ENCODE peak calls at places on chromosome 3, in five cellular contexts. Z is right lobe of liver, T is sigmoid colon, R is endodermal cell, S is heart right ventricle. E is an unnamed sample. For H3K27me3, the result is how much of the 10 kb centered on the place peaks cover.

GRCh38 chr3:70049761-70050160 is 50.2 kb downstream of the SAMMSON start:
- DNase-seq in S (no peak), T (no peak), R (no peak), Z (no peak), E (no peak)

GRCh38 chr3:105414841-105415240 is 48.1 kb downstream of the ALCAM start:
- DNase-seq in R (no peak), T (no peak), Z (no peak), S (no peak), E (no peak)

GRCh38 chr3:6862880-6863195 is 1.9 kb downstream of the GRM7 start:
- DNase-seq in S (no peak), T (no peak), Z (no peak), R (no peak), E (no peak)

GRCh38 chr3:172152294-172152649 is 112.9 kb downstream of the FNDC3B start:
- DNase-seq in T (no peak), S (no peak), R (no peak), Z (no peak), E (no peak)

GRCh38 chr3:40116478-40117162 is 192.9 kb upstream of the EIF1B start:
- DNase-seq in Z (no peak), S (no peak), T (no peak), R (no peak), E (no peak)

GRCh38 chr3:120454076-120454689 is 3.4 kb upstream of the FSTL1 start:
- DNase-seq in Z (no peak), S (no peak), T (no peak), R (no peak), E (no peak)

GRCh38 chr3:168341192-168341816 is 245.6 kb upstream of the GOLIM4 start:
- DNase-seq in T (no peak), S (no peak), R (no peak), Z (no peak), E (no peak)

GRCh38 chr3:141542202-141542959 is 55.6 kb downstream of the RASA2 start:
- DNase-seq in R (no peak), Z (no peak), T (no peak), S (no peak), E (no peak)

GRCh38 chr3:58998476-58999117 is 51.2 kb downstream of the CFAP20DC start:
- DNase-seq in S (no peak), T (no peak), Z (no peak), R (no peak), E (no peak)

DNA sequence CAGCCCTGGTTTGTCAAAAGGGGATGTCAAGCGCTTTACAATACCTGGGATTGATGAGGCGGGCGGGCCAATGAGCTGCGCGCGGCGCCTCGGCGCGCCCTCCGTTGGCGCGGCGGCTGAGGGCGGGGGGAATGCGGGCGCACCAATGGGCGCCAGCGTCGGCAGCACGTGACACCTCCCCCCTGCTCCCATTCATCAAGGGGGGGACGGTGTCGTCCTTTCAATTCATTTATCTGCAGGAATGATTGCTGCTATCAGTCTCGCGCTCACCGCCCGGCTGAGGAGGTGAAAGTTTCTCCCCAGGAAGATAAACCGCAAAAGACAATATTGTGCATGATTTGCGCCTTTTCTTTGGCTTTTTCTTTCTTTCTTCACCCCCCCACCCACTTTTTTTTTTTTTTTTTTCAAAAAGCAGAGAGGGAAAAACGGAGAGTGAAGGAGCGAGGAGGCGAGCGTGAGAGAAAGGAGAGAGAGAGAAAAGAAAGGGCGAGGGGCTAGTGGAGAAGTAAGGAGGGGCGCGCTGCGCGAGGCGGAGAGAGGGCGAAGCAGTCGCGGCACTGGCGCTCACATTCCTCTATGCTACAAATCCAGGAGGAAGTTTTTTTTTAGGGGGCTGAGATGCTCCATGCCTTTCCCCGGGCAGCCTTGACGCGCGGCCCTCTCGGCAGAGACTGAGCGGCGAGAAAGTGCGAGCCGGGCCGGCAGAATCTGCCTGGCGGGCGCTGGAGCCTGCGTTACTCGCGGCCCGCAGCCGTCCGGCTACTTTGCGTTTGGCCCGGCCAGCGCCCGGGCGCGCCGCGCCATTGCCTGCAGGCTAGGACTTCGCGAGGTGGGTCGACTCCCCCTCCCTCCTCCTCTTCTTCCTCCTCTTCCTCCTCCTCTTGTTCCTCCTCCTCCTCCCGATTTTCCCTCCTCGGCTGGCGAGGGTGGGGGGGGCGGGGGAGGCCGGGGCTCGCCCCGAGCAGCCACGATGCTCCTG is at the start of gene ZIC1:
- DNase-seq in Z (no peak), S (no peak), T (no peak), R (peak), E (peak)
- H3K27me3 ChIP-seq in Z (under half), S (half or more), T (half or more), R (half or more), E (half or more)

DNA sequence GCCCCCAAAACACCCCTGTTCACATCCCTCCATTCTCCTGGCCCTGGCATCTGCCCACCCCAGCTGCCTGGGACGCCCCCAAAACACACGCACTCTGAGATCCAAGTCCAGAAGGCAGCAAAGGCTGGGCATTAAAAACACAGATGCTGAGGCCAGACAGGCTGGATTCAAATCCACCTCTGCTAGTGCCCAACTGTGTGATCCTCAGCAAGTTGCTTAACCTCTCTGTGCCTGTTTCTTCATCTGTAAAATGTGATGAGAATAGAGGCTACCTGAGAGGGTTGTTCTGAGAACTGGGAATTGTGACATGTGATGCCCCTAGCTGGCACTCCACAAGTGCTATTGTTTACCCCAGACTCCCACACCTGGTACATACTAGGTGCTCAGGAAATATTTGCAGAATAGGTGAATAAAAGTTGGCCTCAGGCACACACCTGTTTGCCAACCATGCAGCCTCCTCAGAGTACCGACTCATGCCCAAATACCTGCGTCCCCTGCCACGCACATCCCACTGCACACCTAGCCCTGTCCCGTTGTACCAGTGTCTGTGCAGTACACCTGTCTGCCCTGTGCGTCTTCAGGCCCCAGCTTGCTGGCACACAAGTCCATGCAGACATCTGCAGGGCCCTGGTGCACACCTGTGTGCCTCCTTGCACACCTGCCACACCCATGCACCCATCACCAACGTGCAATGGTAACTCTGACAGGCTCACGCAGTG is 2.1 kb downstream of the PLXND1 start:
- DNase-seq in S (no peak), Z (no peak), T (no peak), R (no peak), E (no peak)
- H3K4me3 ChIP-seq in S (peak), Z (peak), T (peak), R (peak), E (peak)

DNA sequence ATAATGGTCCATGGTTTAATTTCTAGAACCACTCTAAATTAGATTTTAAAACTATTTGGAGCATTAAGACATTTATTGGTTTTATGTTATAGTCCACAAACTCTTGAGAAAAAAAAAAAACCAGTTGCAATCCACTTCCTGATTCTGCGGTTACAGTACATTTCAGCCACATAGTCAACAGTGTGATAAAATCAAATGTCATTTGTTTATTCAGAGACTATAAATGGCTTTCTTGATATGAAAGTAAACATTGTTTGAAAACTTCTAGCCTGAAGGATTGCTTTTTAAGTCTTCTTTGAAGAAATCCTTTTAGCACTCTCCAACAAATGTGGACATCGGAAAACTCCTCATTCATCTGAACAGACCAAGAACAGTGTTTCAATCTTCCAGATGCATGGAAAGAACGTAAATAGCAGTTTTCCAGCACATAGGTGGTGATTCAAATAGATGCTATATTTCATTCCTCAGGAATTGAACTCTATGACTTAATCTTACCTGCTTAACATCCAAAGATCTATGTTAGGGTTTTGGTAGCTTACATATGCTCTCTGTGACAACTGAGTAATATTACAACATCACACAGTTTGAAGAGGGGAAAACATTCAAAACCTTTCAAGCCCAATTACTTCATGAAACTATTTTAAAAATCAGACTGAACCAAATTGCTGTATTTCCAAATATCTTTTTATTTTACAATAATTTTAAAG is 87.8 kb upstream of the UBE2E2 start:
- DNase-seq in S (no peak), R (no peak), Z (no peak), T (no peak), E (no peak)
- H3K27me3 ChIP-seq in S (under half), R (under half), Z (under half), T (under half), E (under half)

DNA sequence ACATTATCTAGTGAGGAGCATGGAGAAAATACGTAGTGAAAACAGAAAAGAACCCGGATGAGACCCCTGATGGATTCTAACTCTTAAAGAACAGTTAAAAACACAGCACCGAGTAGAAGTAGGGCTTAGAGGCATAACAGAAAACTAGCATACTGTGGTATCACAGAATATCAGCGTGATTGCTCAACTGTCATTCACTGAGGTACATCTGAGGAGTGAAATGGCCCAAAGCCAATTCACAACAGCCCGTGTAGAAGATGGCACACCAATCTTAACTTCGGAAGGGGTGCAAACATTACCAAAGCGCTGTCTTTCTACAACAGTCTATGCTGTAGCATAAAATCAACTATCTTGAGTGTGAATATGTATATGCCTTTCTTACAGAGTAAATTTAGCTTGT is 1.8 kb downstream of the CLASP2 start:
- DNase-seq in Z (no peak), T (no peak), S (no peak), R (no peak), E (no peak)
- H3K4me3 ChIP-seq in Z (peak), T (no peak), S (no peak), R (peak), E (no peak)

GRCh38 chr3:195823286-195823685 is 11.6 kb upstream of the MUC4 start:
- DNase-seq in Z (no peak), R (no peak), S (no peak), T (no peak), E (no peak)

GRCh38 chr3:195823998-195824397 is 12.3 kb upstream of the MUC4 start:
- DNase-seq in T (no peak), Z (peak), R (no peak), S (no peak), E (peak)

GRCh38 chr3:195825857-195826804 is 14.4 kb upstream of the MUC4 start:
- DNase-seq in R (no peak), T (no peak), S (no peak), Z (no peak), E (no peak)

GRCh38 chr3:195822131-195822696 is 10.5 kb upstream of the MUC4 start:
- DNase-seq in S (no peak), Z (no peak), T (no peak), R (no peak), E (no peak)

GRCh38 chr3:195825191-195825588 is 13.5 kb upstream of the MUC4 start:
- DNase-seq in T (no peak), S (no peak), Z (no peak), R (no peak), E (no peak)
- H3K27me3 ChIP-seq in T (under half), S (under half), Z (under half), R (under half), E (under half)

GRCh38 chr3:24521306-24522154 is 26.9 kb upstream of the THRB start:
- DNase-seq in Z (peak), S (peak), T (peak), R (peak), E (peak)

GRCh38 chr3:24522155-24522579 is 27.5 kb upstream of the THRB start:
- DNase-seq in S (peak), R (peak), T (no peak), Z (peak), E (peak)

GRCh38 chr3:24525022-24525421 is 30.4 kb upstream of the THRB start:
- DNase-seq in R (no peak), S (no peak), T (no peak), Z (no peak), E (no peak)

GRCh38 chr3:24523988-24524727 is 29.5 kb upstream of the THRB start:
- DNase-seq in S (no peak), R (no peak), Z (no peak), T (no peak), E (no peak)

GRCh38 chr3:24523195-24523594 is 28.5 kb upstream of the THRB start:
- DNase-seq in R (no peak), Z (no peak), S (no peak), T (no peak), E (no peak)
- H3K4me3 ChIP-seq in R (no peak), Z (no peak), S (no peak), T (no peak), E (no peak)

GRCh38 chr3:133762539-133762938 is 16.3 kb downstream of the TF start:
- DNase-seq in S (no peak), T (no peak), R (no peak), Z (no peak), E (no peak)
- H3K27me3 ChIP-seq in S (under half), T (under half), R (under half), Z (under half), E (under half)

GRCh38 chr3:164851905-164852304 is 226.4 kb downstream of the SI start:
- DNase-seq in S (no peak), R (no peak), Z (no peak), T (no peak), E (no peak)
- H3K4me3 ChIP-seq in S (no peak), R (no peak), Z (no peak), T (no peak), E (no peak)

DNA sequence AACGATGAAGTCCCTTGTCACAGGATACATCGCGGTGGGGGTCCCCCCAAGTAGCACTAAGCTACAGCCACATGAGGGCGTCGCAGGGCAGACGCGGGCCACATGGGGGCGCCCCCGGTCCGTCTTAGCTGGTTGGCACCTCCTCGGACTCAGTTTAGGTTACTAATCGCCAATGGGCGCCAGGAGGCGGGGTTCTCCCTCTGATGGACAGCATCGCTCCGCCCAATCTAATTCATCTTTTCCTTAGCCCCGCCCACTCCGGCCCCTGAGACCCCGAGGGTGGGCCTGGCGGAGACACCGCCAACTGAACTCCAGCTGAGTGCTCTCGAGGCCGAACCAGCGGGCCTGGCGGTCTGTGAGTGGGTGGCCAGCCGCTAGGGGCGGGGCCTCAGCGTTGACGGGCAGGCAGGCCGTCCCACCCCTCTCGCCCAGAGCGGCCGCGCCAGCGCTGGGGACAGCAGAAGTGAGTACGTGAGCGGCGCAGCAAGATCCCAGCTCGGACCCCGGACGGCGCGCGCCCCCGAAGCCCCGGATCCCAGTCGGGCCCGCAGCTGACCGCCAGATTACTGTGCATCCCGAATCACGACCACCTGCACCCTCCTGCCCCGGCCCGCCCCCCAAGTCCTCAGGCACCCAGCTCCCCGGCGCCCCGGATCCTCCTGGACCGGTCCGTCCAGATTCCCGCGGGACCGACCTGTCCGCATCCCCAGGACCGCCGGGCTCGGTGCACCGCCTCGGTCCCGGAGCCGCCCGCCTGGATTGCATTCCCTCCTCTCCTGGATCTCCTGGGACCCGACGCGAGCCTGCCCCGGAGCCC is at the start of gene EPHB3:
- DNase-seq in Z (peak), R (peak), S (peak), T (peak), E (peak)
- H3K27me3 ChIP-seq in Z (under half), R (under half), S (under half), T (under half), E (half or more)

GRCh38 chr3:13879102-13879945 is 547 bp downstream of the WNT7A start:
- DNase-seq in S (no peak), T (no peak), R (peak), Z (no peak), E (peak)
- H3K4me3 ChIP-seq in S (peak), T (no peak), R (peak), Z (no peak), E (peak)

E was measured in H7.